ENCODE peak calls at places on chromosomes 11 and 22, in ten cellular contexts. R is ELR; T is pancreas; K is stimulated activated CD4-positive, alpha-beta T cell treated with anti-CD3 and anti-CD28 coated beads, Interleukin-1b, Interleukin-23, amount 100 ng/mL, for 48 hours; J is GF-D8; A is ACHN; H is H7; M is endothelial cell; L is mucosa of descending colon; Y is fibroblast of mammary gland. S is an unnamed sample.

GRCh38 chr11:119980431-119980830 is 157.5 kb downstream of the TRIM29 start:
- DNase-seq in R (no peak), T (no peak), K (no peak), J (no peak), A (no peak), H (peak), M (no peak), L (no peak), Y (no peak), S (no peak)

GRCh38 chr11:44812971-44813370 is 86.2 kb downstream of the TSPAN18 start:
- DNase-seq in R (no peak), T (peak), K (no peak), J (no peak), A (no peak), H (no peak), M (no peak), L (no peak), Y (no peak), S (no peak)

GRCh38 chr11:76666408-76666807 is 4.1 kb downstream of the LRRC32 start:
- DNase-seq in R (no peak), T (peak), K (no peak), J (no peak), A (no peak), H (peak), M (peak), L (peak), Y (peak), S (peak)

GRCh38 chr11:2265396-2265795 is 5.0 kb downstream of the ASCL2 start:
- DNase-seq in R (no peak), T (no peak), K (peak), J (no peak), A (no peak), H (no peak), M (no peak), L (no peak), Y (no peak), S (peak)

GRCh38 chr22:17954860-17955587 is 69.3 kb downstream of the MICAL3 start:
- DNase-seq in R (no peak), T (peak), K (no peak), J (no peak), A (peak), H (no peak), M (no peak), L (no peak), Y (no peak), S (no peak)

GRCh38 chr22:30606455-30607299 is at the start of gene TCN2:
- DNase-seq in R (peak), T (peak), K (peak), J (peak), A (peak), H (peak), M (peak), L (peak), Y (peak), S (peak)

GRCh38 chr11:111148953-111149352 is 96.6 kb upstream of the POU2AF2 start:
- DNase-seq in R (no peak), T (no peak), K (no peak), J (no peak), A (no peak), H (no peak), M (no peak), L (no peak), Y (peak), S (no peak)

GRCh38 chr22:32322986-32323385 is 34.7 kb upstream of the RFPL3 start:
- DNase-seq in R (no peak), T (no peak), K (no peak), J (no peak), A (no peak), H (no peak), M (no peak), L (no peak), Y (no peak), S (peak)

GRCh38 chr22:46936378-46936916 is 174.0 kb downstream of the TBC1D22A start:
- DNase-seq in R (no peak), T (no peak), K (no peak), J (no peak), A (peak), H (no peak), M (no peak), L (peak), Y (no peak), S (no peak)

GRCh38 chr11:57379732-57380131 is 1.2 kb downstream of the PRG3 start:
- DNase-seq in R (peak), T (no peak), K (no peak), J (no peak), A (peak), H (peak), M (peak), L (peak), Y (peak), S (no peak)

GRCh38 chr11:95698939-95699562 is 90.5 kb downstream of the FAM76B start:
- DNase-seq in R (no peak), T (no peak), K (no peak), J (peak), A (no peak), H (no peak), M (no peak), L (no peak), Y (peak), S (no peak)

GRCh38 chr22:50307891-50308596 is 598 bp upstream of the PLXNB2 start:
- DNase-seq in R (no peak), T (no peak), K (no peak), J (no peak), A (no peak), H (peak), M (no peak), L (no peak), Y (no peak), S (no peak)

GRCh38 chr22:28620244-28620922 is 59.3 kb downstream of the TTC28 start:
- DNase-seq in R (no peak), T (no peak), K (no peak), J (no peak), A (no peak), H (no peak), M (no peak), L (no peak), Y (no peak), S (no peak)

GRCh38 chr22:30636226-30637077 is 871 bp downstream of the SLC35E4 start:
- DNase-seq in R (peak), T (peak), K (peak), J (no peak), A (no peak), H (peak), M (peak), L (peak), Y (peak), S (peak)

GRCh38 chr11:86938900-86939880 is 16.0 kb downstream of the FZD4 start:
- DNase-seq in R (peak), T (no peak), K (no peak), J (no peak), A (peak), H (no peak), M (peak), L (peak), Y (peak), S (no peak)

GRCh38 chr22:47484960-47485571 is 722.6 kb downstream of the TBC1D22A start:
- DNase-seq in R (no peak), T (no peak), K (no peak), J (no peak), A (no peak), H (no peak), M (no peak), L (no peak), Y (no peak), S (no peak)

GRCh38 chr22:48741540-48741939 is 1086.1 kb downstream of the BRD1 start:
- DNase-seq in R (no peak), T (no peak), K (no peak), J (no peak), A (no peak), H (peak), M (no peak), L (no peak), Y (no peak), S (peak)

GRCh38 chr11:10693509-10694071 is at the start of gene IRAG1:
- DNase-seq in R (no peak), T (no peak), K (no peak), J (no peak), A (no peak), H (peak), M (no peak), L (peak), Y (peak), S (peak)